ENCODE peak calls at places on chromosomes 16 and 17, in ten cellular contexts. K, Y, D, Z, H, I, S, L, X and U are unnamed samples.

GRCh38 chr17:35747540-35748017 is 5.5 kb downstream of the GAS2L2 start:
- DNase-seq in D (peak), L (peak), I (peak), Y (peak), S (peak), Z (no peak), X (peak), H (peak), K (peak), U (peak)

GRCh38 chr17:44971776-44972483 is 3.8 kb upstream of the C1QL1 start:
- DNase-seq in Y (peak), D (no peak), X (peak), H (no peak), Z (no peak), S (peak), K (peak), L (peak), I (peak), U (peak)

GRCh38 chr16:31138621-31139578 is 3.4 kb upstream of the PRSS8 start:
- DNase-seq in S (peak), X (no peak), Y (peak), H (no peak), I (no peak), K (peak), D (no peak), L (peak), Z (no peak), U (peak)

GRCh38 chr16:71360378-71360777 is 1.9 kb downstream of the CALB2 start:
- DNase-seq in L (no peak), X (no peak), H (peak), Y (peak), Z (no peak), D (no peak), S (peak), I (no peak), K (no peak), U (peak)

GRCh38 chr17:79323556-79323955 is 248.9 kb downstream of the ENGASE start:
- DNase-seq in H (no peak), I (no peak), K (no peak), Z (no peak), X (no peak), Y (no peak), S (no peak), D (no peak), L (no peak), U (no peak)

GRCh38 chr17:65198653-65199382 is 61.6 kb downstream of the RGS9 start:
- DNase-seq in Y (peak), I (no peak), K (peak), X (no peak), H (peak), S (peak), D (no peak), L (peak), Z (no peak), U (peak)

GRCh38 chr17:77571141-77571540 is 387.4 kb upstream of the TNRC6C start:
- DNase-seq in H (no peak), Y (no peak), K (peak), D (no peak), L (no peak), I (no peak), Z (no peak), S (no peak), X (no peak), U (no peak)

GRCh38 chr17:18008496-18009268 is 30.3 kb downstream of the ATPAF2 start:
- DNase-seq in Z (no peak), H (no peak), Y (peak), S (peak), K (no peak), D (no peak), L (no peak), X (no peak), I (no peak), U (peak)